ENCODE peak calls at places on chromosomes 12 and 14, in ten cellular contexts. One of them, this sample, is unnamed.

GRCh38 chr14:101561145-101561896 is at the start of gene DIO3:
- DNase-seq in transverse colon: peak; percentile 40
- DNase-seq in GM23338: peak; percentile 93
- DNase-seq in H1: no peak
- DNase-seq in SK-N-SH: peak; percentile 72
- DNase-seq in vagina: no peak
- DNase-seq in Panc1: no peak
- DNase-seq in endothelial cell of umbilical vein: no peak
- DNase-seq in prostate gland: peak; percentile 24
- DNase-seq in stomach: no peak
- DNase-seq in this sample: peak; percentile 47

GRCh38 chr14:71473843-71474242 is 458.4 kb upstream of the RGS6 start:
- DNase-seq in H1: no peak
- DNase-seq in SK-N-SH: no peak
- DNase-seq in stomach: no peak
- DNase-seq in Panc1: no peak
- DNase-seq in endothelial cell of umbilical vein: no peak
- DNase-seq in GM23338: no peak
- DNase-seq in vagina: no peak
- DNase-seq in transverse colon: no peak
- DNase-seq in prostate gland: no peak
- DNase-seq in this sample: no peak

GRCh38 chr12:120468846-120469449 is 600 bp downstream of the SRSF9 start:
- DNase-seq in endothelial cell of umbilical vein: peak; percentile 47
- DNase-seq in H1: no peak
- DNase-seq in prostate gland: peak; percentile 15
- DNase-seq in vagina: no peak
- DNase-seq in Panc1: no peak
- DNase-seq in stomach: peak; percentile 33
- DNase-seq in GM23338: no peak
- DNase-seq in SK-N-SH: peak; percentile 94
- DNase-seq in transverse colon: peak; percentile 36
- DNase-seq in this sample: peak; percentile 88

GRCh38 chr12:56725723-56726102 is 614 bp upstream of the NACA start:
- DNase-seq in GM23338: no peak
- DNase-seq in stomach: no peak
- DNase-seq in vagina: no peak
- DNase-seq in transverse colon: no peak
- DNase-seq in SK-N-SH: no peak
- DNase-seq in Panc1: no peak
- DNase-seq in H1: no peak
- DNase-seq in prostate gland: no peak
- DNase-seq in endothelial cell of umbilical vein: no peak
- DNase-seq in this sample: no peak

GRCh38 chr12:47793015-47793681 is 20.1 kb downstream of the SLC48A1 start:
- DNase-seq in Panc1: no peak
- DNase-seq in vagina: no peak
- DNase-seq in transverse colon: no peak
- DNase-seq in H1: no peak
- DNase-seq in endothelial cell of umbilical vein: no peak
- DNase-seq in GM23338: no peak
- DNase-seq in stomach: no peak
- DNase-seq in prostate gland: no peak
- DNase-seq in SK-N-SH: no peak
- DNase-seq in this sample: no peak

GRCh38 chr12:75480469-75480949 is at the start of gene GLIPR1:
- DNase-seq in Panc1: peak; percentile 69
- DNase-seq in H1: no peak
- DNase-seq in prostate gland: peak; percentile 56
- DNase-seq in vagina: no peak
- DNase-seq in stomach: peak; percentile 57
- DNase-seq in endothelial cell of umbilical vein: peak; percentile 93
- DNase-seq in SK-N-SH: peak; percentile 2
- DNase-seq in transverse colon: peak; percentile 68
- DNase-seq in GM23338: no peak
- DNase-seq in this sample: peak; percentile 90

GRCh38 chr14:22047105-22047504 is 373.5 kb upstream of the OR4E1 start:
- DNase-seq in endothelial cell of umbilical vein: peak; percentile 34
- DNase-seq in Panc1: no peak
- DNase-seq in stomach: no peak
- DNase-seq in prostate gland: no peak
- DNase-seq in GM23338: peak; percentile 80
- DNase-seq in SK-N-SH: no peak
- DNase-seq in H1: no peak
- DNase-seq in vagina: no peak
- DNase-seq in transverse colon: no peak
- DNase-seq in this sample: no peak

GRCh38 chr12:26128180-26128579 is 3.3 kb upstream of the BHLHE41 start:
- DNase-seq in SK-N-SH: no peak
- DNase-seq in prostate gland: no peak
- DNase-seq in vagina: no peak
- DNase-seq in Panc1: no peak
- DNase-seq in stomach: no peak
- DNase-seq in GM23338: no peak
- DNase-seq in transverse colon: no peak
- DNase-seq in endothelial cell of umbilical vein: no peak
- DNase-seq in H1: no peak
- DNase-seq in this sample: no peak

GRCh38 chr14:61929651-61930050 is 167.4 kb downstream of the SNAPC1 start:
- DNase-seq in Panc1: no peak
- DNase-seq in endothelial cell of umbilical vein: no peak
- DNase-seq in SK-N-SH: no peak
- DNase-seq in stomach: no peak
- DNase-seq in H1: no peak
- DNase-seq in GM23338: no peak
- DNase-seq in prostate gland: no peak
- DNase-seq in transverse colon: no peak
- DNase-seq in vagina: no peak
- DNase-seq in this sample: no peak

GRCh38 chr14:59630281-59630963 is 53.8 kb upstream of the CCDC175 start:
- DNase-seq in endothelial cell of umbilical vein: no peak
- DNase-seq in Panc1: no peak
- DNase-seq in GM23338: peak; percentile 76
- DNase-seq in stomach: no peak
- DNase-seq in vagina: no peak
- DNase-seq in transverse colon: no peak
- DNase-seq in prostate gland: no peak
- DNase-seq in SK-N-SH: peak; percentile 89
- DNase-seq in H1: no peak
- DNase-seq in this sample: no peak

GRCh38 chr12:77433799-77434198 is 368.4 kb upstream of the E2F7 start:
- DNase-seq in Panc1: no peak
- DNase-seq in vagina: no peak
- DNase-seq in endothelial cell of umbilical vein: no peak
- DNase-seq in H1: no peak
- DNase-seq in prostate gland: no peak
- DNase-seq in transverse colon: no peak
- DNase-seq in SK-N-SH: no peak
- DNase-seq in GM23338: no peak
- DNase-seq in stomach: no peak
- DNase-seq in this sample: no peak

GRCh38 chr12:27460471-27460978 is 14.0 kb downstream of the SMCO2 start:
- DNase-seq in stomach: no peak
- DNase-seq in GM23338: no peak
- DNase-seq in SK-N-SH: no peak
- DNase-seq in H1: no peak
- DNase-seq in endothelial cell of umbilical vein: peak; percentile 96
- DNase-seq in transverse colon: peak; percentile 19
- DNase-seq in prostate gland: no peak
- DNase-seq in Panc1: peak; percentile 43
- DNase-seq in vagina: no peak
- DNase-seq in this sample: no peak

GRCh38 chr12:49335955-49336644 is 888 bp downstream of the C1QL4 start:
- DNase-seq in stomach: no peak
- DNase-seq in SK-N-SH: no peak
- DNase-seq in endothelial cell of umbilical vein: no peak
- DNase-seq in Panc1: no peak
- DNase-seq in transverse colon: no peak
- DNase-seq in prostate gland: no peak
- DNase-seq in vagina: no peak
- DNase-seq in GM23338: peak; percentile 29
- DNase-seq in H1: no peak
- DNase-seq in this sample: no peak

GRCh38 chr14:83556065-83556464 is 1973.9 kb upstream of the FLRT2 start:
- DNase-seq in Panc1: no peak
- DNase-seq in prostate gland: no peak
- DNase-seq in GM23338: no peak
- DNase-seq in stomach: no peak
- DNase-seq in SK-N-SH: no peak
- DNase-seq in H1: no peak
- DNase-seq in transverse colon: no peak
- DNase-seq in vagina: no peak
- DNase-seq in endothelial cell of umbilical vein: no peak
- DNase-seq in this sample: no peak

GRCh38 chr14:99654235-99655000 is 9.5 kb downstream of the HHIPL1 start:
- DNase-seq in GM23338: peak; percentile 37
- DNase-seq in stomach: peak; percentile 71
- DNase-seq in Panc1: no peak
- DNase-seq in H1: no peak
- DNase-seq in endothelial cell of umbilical vein: no peak
- DNase-seq in prostate gland: peak; percentile 67
- DNase-seq in SK-N-SH: no peak
- DNase-seq in vagina: no peak
- DNase-seq in transverse colon: peak; percentile 52
- DNase-seq in this sample: no peak

GRCh38 chr12:6837370-6838060 is 3.2 kb upstream of the GNB3 start:
- DNase-seq in H1: no peak
- DNase-seq in SK-N-SH: no peak
- DNase-seq in prostate gland: no peak
- DNase-seq in vagina: no peak
- DNase-seq in endothelial cell of umbilical vein: no peak
- DNase-seq in stomach: no peak
- DNase-seq in GM23338: no peak
- DNase-seq in Panc1: no peak
- DNase-seq in transverse colon: no peak
- DNase-seq in this sample: no peak

GRCh38 chr12:108653082-108653516 is 19.4 kb upstream of the SELPLG start:
- DNase-seq in endothelial cell of umbilical vein: no peak
- DNase-seq in Panc1: no peak
- DNase-seq in vagina: no peak
- DNase-seq in GM23338: no peak
- DNase-seq in prostate gland: no peak
- DNase-seq in stomach: no peak
- DNase-seq in SK-N-SH: no peak
- DNase-seq in H1: no peak
- DNase-seq in transverse colon: no peak
- DNase-seq in this sample: no peak

GRCh38 chr12:108846320-108846719 is 11.1 kb downstream of the SSH1 start:
- DNase-seq in endothelial cell of umbilical vein: no peak
- DNase-seq in stomach: no peak
- DNase-seq in vagina: no peak
- DNase-seq in Panc1: no peak
- DNase-seq in prostate gland: peak; percentile 46
- DNase-seq in transverse colon: no peak
- DNase-seq in SK-N-SH: peak; percentile 81
- DNase-seq in GM23338: no peak
- DNase-seq in H1: no peak
- DNase-seq in this sample: peak; percentile 65

GRCh38 chr12:104953323-104953722 is 4.8 kb downstream of the SLC41A2 start:
- DNase-seq in endothelial cell of umbilical vein: peak; percentile 38
- DNase-seq in SK-N-SH: no peak
- DNase-seq in stomach: peak; percentile 56
- DNase-seq in transverse colon: peak; percentile 58
- DNase-seq in vagina: no peak
- DNase-seq in prostate gland: no peak
- DNase-seq in H1: no peak
- DNase-seq in Panc1: no peak
- DNase-seq in GM23338: no peak
- DNase-seq in this sample: no peak

DNA sequence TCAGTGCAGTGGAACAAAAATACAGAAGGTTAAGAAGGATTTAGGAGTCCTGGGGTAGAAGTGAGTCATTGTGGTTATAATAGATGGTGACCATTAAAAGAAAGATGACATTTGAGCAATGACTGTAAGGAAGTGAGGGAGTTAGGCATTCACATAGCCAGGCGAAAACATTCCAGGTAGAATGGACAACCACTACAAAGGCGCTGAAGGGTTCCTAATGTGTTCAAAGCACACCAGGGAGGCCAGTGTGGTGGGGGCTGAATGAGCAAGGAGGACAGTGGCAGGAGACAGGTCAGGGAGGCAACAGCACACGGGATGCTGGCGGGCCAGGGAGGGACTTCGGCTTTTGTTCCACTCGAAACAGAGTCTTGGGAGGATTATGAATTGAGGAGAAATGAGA is 129.9 kb downstream of the NPAS3 start:
- DNase-seq in endothelial cell of umbilical vein: no peak
- DNase-seq in Panc1: no peak
- DNase-seq in stomach: no peak
- DNase-seq in GM23338: no peak
- DNase-seq in prostate gland: no peak
- DNase-seq in vagina: no peak
- DNase-seq in H1: no peak
- DNase-seq in SK-N-SH: no peak
- DNase-seq in transverse colon: no peak
- DNase-seq in this sample: no peak
- TF ChIP-seq CTCF in endothelial cell of umbilical vein: no peak
- TF ChIP-seq CTCF in Panc1: no peak
- TF ChIP-seq CTCF in stomach: no peak
- TF ChIP-seq CTCF in GM23338: no peak
- TF ChIP-seq CTCF in prostate gland: no peak
- TF ChIP-seq CTCF in vagina: no peak
- TF ChIP-seq CTCF in H1: no peak
- TF ChIP-seq CTCF in SK-N-SH: no peak
- TF ChIP-seq CTCF in transverse colon: no peak
- TF ChIP-seq CTCF in this sample: no peak

GRCh38 chr12:116375278-116375842 is 97.9 kb upstream of the MED13L start:
- DNase-seq in SK-N-SH: no peak
- DNase-seq in GM23338: no peak
- DNase-seq in H1: no peak
- DNase-seq in transverse colon: no peak
- DNase-seq in Panc1: no peak
- DNase-seq in endothelial cell of umbilical vein: no peak
- DNase-seq in vagina: no peak
- DNase-seq in prostate gland: no peak
- DNase-seq in stomach: no peak
- DNase-seq in this sample: peak; percentile 2
- TF ChIP-seq POLR2AphosphoS5 in SK-N-SH: no peak
- TF ChIP-seq POLR2AphosphoS5 in GM23338: no peak
- TF ChIP-seq POLR2AphosphoS5 in H1: no peak
- TF ChIP-seq POLR2AphosphoS5 in transverse colon: no peak
- TF ChIP-seq POLR2AphosphoS5 in Panc1: no peak
- TF ChIP-seq POLR2AphosphoS5 in endothelial cell of umbilical vein: no peak
- TF ChIP-seq POLR2AphosphoS5 in vagina: no peak
- TF ChIP-seq POLR2AphosphoS5 in prostate gland: no peak
- TF ChIP-seq POLR2AphosphoS5 in stomach: no peak
- TF ChIP-seq POLR2AphosphoS5 in this sample: no peak

GRCh38 chr14:102693006-102693755 is 84.1 kb upstream of the TRAF3 start:
- DNase-seq in H1: no peak
- DNase-seq in endothelial cell of umbilical vein: no peak
- DNase-seq in Panc1: no peak
- DNase-seq in transverse colon: no peak
- DNase-seq in prostate gland: no peak
- DNase-seq in vagina: no peak
- DNase-seq in SK-N-SH: no peak
- DNase-seq in GM23338: peak; percentile 38
- DNase-seq in stomach: no peak
- DNase-seq in this sample: no peak
- H3K4me1 ChIP-seq in H1: peaks cover 8% of the 10 kb centered on the region
- H3K4me1 ChIP-seq in endothelial cell of umbilical vein: peaks cover 8% of the 10 kb centered on the region
- H3K4me1 ChIP-seq in Panc1: peaks cover 28% of the 10 kb centered on the region
- H3K4me1 ChIP-seq in transverse colon: peaks cover 14% of the 10 kb centered on the region
- H3K4me1 ChIP-seq in prostate gland: peaks cover 7% of the 10 kb centered on the region
- H3K4me1 ChIP-seq in vagina: peaks cover 22% of the 10 kb centered on the region
- H3K4me1 ChIP-seq in SK-N-SH: peaks cover 31% of the 10 kb centered on the region
- H3K4me1 ChIP-seq in GM23338: peaks cover 11% of the 10 kb centered on the region
- H3K4me1 ChIP-seq in stomach: peaks cover 99% of the 10 kb centered on the region
- H3K4me1 ChIP-seq in this sample: peaks cover 11% of the 10 kb centered on the region

GRCh38 chr12:32293808-32294419 is 105.4 kb upstream of the FGD4 start:
- DNase-seq in SK-N-SH: no peak
- DNase-seq in endothelial cell of umbilical vein: no peak
- DNase-seq in stomach: no peak
- DNase-seq in Panc1: no peak
- DNase-seq in prostate gland: no peak
- DNase-seq in transverse colon: no peak
- DNase-seq in GM23338: no peak
- DNase-seq in vagina: no peak
- DNase-seq in H1: no peak
- DNase-seq in this sample: no peak
- TF ChIP-seq CTCF in SK-N-SH: peak; percentile 38
- TF ChIP-seq CTCF in endothelial cell of umbilical vein: no peak
- TF ChIP-seq CTCF in stomach: no peak
- TF ChIP-seq CTCF in Panc1: no peak
- TF ChIP-seq CTCF in prostate gland: no peak
- TF ChIP-seq CTCF in transverse colon: no peak
- TF ChIP-seq CTCF in GM23338: peak; percentile 33
- TF ChIP-seq CTCF in vagina: no peak
- TF ChIP-seq CTCF in H1: no peak
- TF ChIP-seq CTCF in this sample: no peak